ENCODE peak calls at places on chromosomes 1 and 21, in five cellular contexts. One of them, this sample, is unnamed.

GRCh38 chr1:180131510-180131909 is 23.2 kb upstream of the QSOX1 start:
- DNase-seq in ecto neural progenitor cell: no peak
- DNase-seq in NCI-H1092: no peak
- DNase-seq in HFFc6: peak; percentile 91
- DNase-seq in pancreas: no peak
- DNase-seq in this sample: peak; percentile 97

GRCh38 chr1:68624233-68624632 is 127.4 kb upstream of the DEPDC1 start:
- DNase-seq in ecto neural progenitor cell: no peak
- DNase-seq in HFFc6: no peak
- DNase-seq in pancreas: no peak
- DNase-seq in NCI-H1092: no peak
- DNase-seq in this sample: peak; percentile 82

GRCh38 chr1:46001087-46001785 is 131.2 kb downstream of the PIK3R3 start:
- DNase-seq in HFFc6: no peak
- DNase-seq in ecto neural progenitor cell: no peak
- DNase-seq in NCI-H1092: no peak
- DNase-seq in pancreas: no peak
- DNase-seq in this sample: no peak

GRCh38 chr1:219463629-219464028 is 149.3 kb downstream of the ZC3H11B start:
- DNase-seq in pancreas: no peak
- DNase-seq in NCI-H1092: no peak
- DNase-seq in ecto neural progenitor cell: no peak
- DNase-seq in HFFc6: no peak
- DNase-seq in this sample: peak; percentile 25

GRCh38 chr1:26838474-26839338 is 12.2 kb downstream of the ZDHHC18 start:
- DNase-seq in NCI-H1092: no peak
- DNase-seq in HFFc6: no peak
- DNase-seq in ecto neural progenitor cell: no peak
- DNase-seq in pancreas: no peak
- DNase-seq in this sample: no peak

GRCh38 chr21:45768741-45769049 is 125.2 kb downstream of the PCBP3 start:
- DNase-seq in pancreas: no peak
- DNase-seq in HFFc6: no peak
- DNase-seq in ecto neural progenitor cell: peak; percentile 49
- DNase-seq in NCI-H1092: no peak
- DNase-seq in this sample: peak; percentile 19

GRCh38 chr1:26281091-26281958 is 1.4 kb downstream of the SH3BGRL3 start:
- DNase-seq in HFFc6: no peak
- DNase-seq in ecto neural progenitor cell: no peak
- DNase-seq in NCI-H1092: no peak
- DNase-seq in pancreas: no peak
- DNase-seq in this sample: peak; percentile 50

GRCh38 chr1:193019442-193020026 is 39.6 kb downstream of the UCHL5 start:
- DNase-seq in NCI-H1092: peak; percentile 31
- DNase-seq in pancreas: no peak
- DNase-seq in HFFc6: peak; percentile 59
- DNase-seq in ecto neural progenitor cell: no peak
- DNase-seq in this sample: peak; percentile 30

GRCh38 chr21:32538147-32538792 is 47.1 kb downstream of the TCP10L start:
- DNase-seq in NCI-H1092: no peak
- DNase-seq in ecto neural progenitor cell: no peak
- DNase-seq in pancreas: no peak
- DNase-seq in HFFc6: no peak
- DNase-seq in this sample: no peak

This sample was measured in foreskin fibroblast.